ENCODE peak calls at places on chromosome 13, in ten cellular contexts. One of them, this sample, is unnamed.

GRCh38 chr13:98650376-98651107 is 73.6 kb upstream of the STK24 start:
- DNase-seq in head of caudate nucleus: no peak
- DNase-seq in stimulated activated CD8-positive, alpha-beta memory T cell treated with anti-CD3 and anti-CD28 coated beads, Interleukin-2, amount 100 ng/mL, for 1 hour: no peak
- DNase-seq in right lobe of liver: no peak
- DNase-seq in astrocyte of the hippocampus: no peak
- DNase-seq in hepatic stellate cell: no peak
- DNase-seq in AG08396: no peak
- DNase-seq in ELR: no peak
- DNase-seq in GM23248: no peak
- DNase-seq in smooth muscle cell of the brain vasculature: no peak
- DNase-seq in this sample: no peak

GRCh38 chr13:30071890-30072817 is 221.7 kb upstream of the UBL3 start:
- DNase-seq in smooth muscle cell of the brain vasculature: no peak
- DNase-seq in GM23248: no peak
- DNase-seq in right lobe of liver: no peak
- DNase-seq in hepatic stellate cell: no peak
- DNase-seq in astrocyte of the hippocampus: no peak
- DNase-seq in stimulated activated CD8-positive, alpha-beta memory T cell treated with anti-CD3 and anti-CD28 coated beads, Interleukin-2, amount 100 ng/mL, for 1 hour: no peak
- DNase-seq in ELR: no peak
- DNase-seq in head of caudate nucleus: no peak
- DNase-seq in AG08396: no peak
- DNase-seq in this sample: no peak

GRCh38 chr13:27183561-27184147 is 12.0 kb upstream of the USP12 start:
- DNase-seq in AG08396: no peak
- DNase-seq in right lobe of liver: peak
- DNase-seq in astrocyte of the hippocampus: no peak
- DNase-seq in stimulated activated CD8-positive, alpha-beta memory T cell treated with anti-CD3 and anti-CD28 coated beads, Interleukin-2, amount 100 ng/mL, for 1 hour: no peak
- DNase-seq in hepatic stellate cell: no peak
- DNase-seq in head of caudate nucleus: no peak
- DNase-seq in ELR: peak
- DNase-seq in GM23248: peak
- DNase-seq in smooth muscle cell of the brain vasculature: no peak
- DNase-seq in this sample: no peak

GRCh38 chr13:86870388-86870966 is 800.7 kb upstream of the SLITRK5 start:
- DNase-seq in smooth muscle cell of the brain vasculature: no peak
- DNase-seq in right lobe of liver: no peak
- DNase-seq in head of caudate nucleus: no peak
- DNase-seq in AG08396: no peak
- DNase-seq in GM23248: peak
- DNase-seq in astrocyte of the hippocampus: peak
- DNase-seq in ELR: peak
- DNase-seq in stimulated activated CD8-positive, alpha-beta memory T cell treated with anti-CD3 and anti-CD28 coated beads, Interleukin-2, amount 100 ng/mL, for 1 hour: no peak
- DNase-seq in hepatic stellate cell: no peak
- DNase-seq in this sample: no peak

GRCh38 chr13:113884821-113885220 is 20.9 kb upstream of the GAS6 start:
- DNase-seq in hepatic stellate cell: no peak
- DNase-seq in ELR: no peak
- DNase-seq in head of caudate nucleus: no peak
- DNase-seq in right lobe of liver: no peak
- DNase-seq in smooth muscle cell of the brain vasculature: no peak
- DNase-seq in GM23248: no peak
- DNase-seq in AG08396: no peak
- DNase-seq in astrocyte of the hippocampus: no peak
- DNase-seq in stimulated activated CD8-positive, alpha-beta memory T cell treated with anti-CD3 and anti-CD28 coated beads, Interleukin-2, amount 100 ng/mL, for 1 hour: no peak
- DNase-seq in this sample: no peak

GRCh38 chr13:69959041-69959440 is 148.6 kb upstream of the ATXN8OS start:
- DNase-seq in stimulated activated CD8-positive, alpha-beta memory T cell treated with anti-CD3 and anti-CD28 coated beads, Interleukin-2, amount 100 ng/mL, for 1 hour: no peak
- DNase-seq in ELR: no peak
- DNase-seq in head of caudate nucleus: no peak
- DNase-seq in astrocyte of the hippocampus: peak
- DNase-seq in right lobe of liver: no peak
- DNase-seq in GM23248: no peak
- DNase-seq in AG08396: no peak
- DNase-seq in hepatic stellate cell: no peak
- DNase-seq in smooth muscle cell of the brain vasculature: no peak
- DNase-seq in this sample: no peak

GRCh38 chr13:112182251-112182650 is 115.3 kb downstream of the SOX1 start:
- DNase-seq in GM23248: no peak
- DNase-seq in AG08396: no peak
- DNase-seq in hepatic stellate cell: no peak
- DNase-seq in right lobe of liver: no peak
- DNase-seq in astrocyte of the hippocampus: no peak
- DNase-seq in head of caudate nucleus: no peak
- DNase-seq in stimulated activated CD8-positive, alpha-beta memory T cell treated with anti-CD3 and anti-CD28 coated beads, Interleukin-2, amount 100 ng/mL, for 1 hour: no peak
- DNase-seq in smooth muscle cell of the brain vasculature: no peak
- DNase-seq in ELR: no peak
- DNase-seq in this sample: no peak

GRCh38 chr13:98285317-98285716 is 108.2 kb upstream of the RNF113B start:
- DNase-seq in GM23248: no peak
- DNase-seq in astrocyte of the hippocampus: peak
- DNase-seq in AG08396: no peak
- DNase-seq in smooth muscle cell of the brain vasculature: no peak
- DNase-seq in right lobe of liver: no peak
- DNase-seq in ELR: no peak
- DNase-seq in hepatic stellate cell: no peak
- DNase-seq in stimulated activated CD8-positive, alpha-beta memory T cell treated with anti-CD3 and anti-CD28 coated beads, Interleukin-2, amount 100 ng/mL, for 1 hour: no peak
- DNase-seq in head of caudate nucleus: no peak
- DNase-seq in this sample: no peak

GRCh38 chr13:97496511-97496910 is 62.5 kb downstream of the RAP2A start:
- DNase-seq in stimulated activated CD8-positive, alpha-beta memory T cell treated with anti-CD3 and anti-CD28 coated beads, Interleukin-2, amount 100 ng/mL, for 1 hour: no peak
- DNase-seq in head of caudate nucleus: no peak
- DNase-seq in AG08396: no peak
- DNase-seq in smooth muscle cell of the brain vasculature: no peak
- DNase-seq in astrocyte of the hippocampus: peak
- DNase-seq in right lobe of liver: no peak
- DNase-seq in ELR: no peak
- DNase-seq in GM23248: no peak
- DNase-seq in hepatic stellate cell: no peak
- DNase-seq in this sample: no peak

This sample was measured in activated T-cell treated with anti-CD3 and anti-CD28 coated beads, Interleukin-2, amount 50 U/mL, for 24 hours.